ENCODE peak calls at places on chromosomes 5 and 9, in four cellular contexts. V is neural progenitor cell, H is uterus, T is cardiac fibroblast. X is an unnamed sample.

GRCh38 chr5:42057254-42057690 is 132.2 kb downstream of the FBXO4 start:
- DNase-seq in V (peak; percentile 71), H (no peak), T (peak; percentile 43), X (peak; percentile 50)

GRCh38 chr5:132825165-132825823 is 5.2 kb downstream of the SHROOM1 start:
- DNase-seq in V (peak; percentile 73), H (no peak), T (no peak), X (peak; percentile 58)

GRCh38 chr5:24141046-24141445 is 503.7 kb downstream of the CDH10 start:
- DNase-seq in V (peak; percentile 6), H (no peak), T (peak; percentile 1), X (no peak)

GRCh38 chr9:136538599-136539426 is 7.0 kb downstream of the NOTCH1 start:
- DNase-seq in V (no peak), H (no peak), T (peak; percentile 49), X (no peak)

GRCh38 chr9:134708672-134709038 is 67.1 kb downstream of the COL5A1 start:
- DNase-seq in V (no peak), H (no peak), T (no peak), X (no peak)

GRCh38 chr9:126459965-126460843 is 133.6 kb downstream of the MVB12B start:
- DNase-seq in V (no peak), H (no peak), T (no peak), X (no peak)

GRCh38 chr9:133063500-133064231 is 1.9 kb downstream of the CEL start:
- DNase-seq in V (no peak), H (no peak), T (no peak), X (no peak)

GRCh38 chr5:139474815-139475791 is 4.3 kb downstream of the SMIM33 start:
- DNase-seq in V (no peak), H (peak; percentile 40), T (peak; percentile 91), X (no peak)

GRCh38 chr5:93596310-93596675 is 13.3 kb downstream of the NR2F1 start:
- DNase-seq in V (peak; percentile 23), H (no peak), T (no peak), X (no peak)

GRCh38 chr9:132585954-132586829 is 3.8 kb downstream of the BARHL1 start:
- DNase-seq in V (peak; percentile 65), H (no peak), T (no peak), X (peak; percentile 38)

GRCh38 chr5:61399679-61400078 is 67.6 kb downstream of the ZSWIM6 start:
- DNase-seq in V (no peak), H (no peak), T (no peak), X (no peak)

GRCh38 chr5:61398440-61398839 is 66.4 kb downstream of the ZSWIM6 start:
- DNase-seq in V (no peak), H (no peak), T (no peak), X (no peak)

GRCh38 chr5:61402970-61403369 is 70.9 kb downstream of the ZSWIM6 start:
- DNase-seq in V (no peak), H (no peak), T (no peak), X (no peak)

GRCh38 chr5:61402244-61402823 is 70.3 kb downstream of the ZSWIM6 start:
- DNase-seq in V (no peak), H (no peak), T (no peak), X (no peak)

GRCh38 chr5:61401726-61402125 is 69.7 kb downstream of the ZSWIM6 start:
- DNase-seq in V (no peak), H (no peak), T (peak; percentile 66), X (no peak)
- TF ChIP-seq CTCF in V (no peak), H (no peak), T (no peak), X (no peak)

DNA sequence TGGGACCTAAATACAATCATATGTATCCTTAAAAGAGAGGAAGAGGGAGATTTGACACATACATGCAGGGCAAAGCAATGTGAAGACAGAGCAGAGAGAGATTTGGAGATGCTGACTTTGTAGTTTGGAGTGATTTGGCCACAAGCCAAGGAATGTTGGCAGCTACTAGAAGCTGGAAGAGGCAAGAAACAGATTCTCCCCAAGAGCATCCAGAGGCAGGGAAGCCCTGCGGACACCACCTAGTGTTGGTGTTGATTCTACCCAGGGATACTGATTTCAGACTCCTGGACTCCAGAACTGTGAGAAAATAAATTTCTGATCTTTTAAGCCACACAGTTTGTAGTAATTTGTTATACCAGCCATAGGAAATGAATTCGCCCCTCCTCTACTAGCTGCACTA is 64.9 kb upstream of the OSMR start:
- DNase-seq in V (no peak), H (peak; percentile 70), T (peak; percentile 95), X (no peak)
- TF ChIP-seq CTCF in V (no peak), H (no peak), T (peak; percentile 59), X (no peak)

GRCh38 chr5:82794876-82795275 is 282.3 kb downstream of the TMEM167A start:
- DNase-seq in V (no peak), H (no peak), T (no peak), X (no peak)

GRCh38 chr5:82802954-82803353 is 274.2 kb downstream of the TMEM167A start:
- DNase-seq in V (no peak), H (no peak), T (no peak), X (no peak)

GRCh38 chr5:82798676-82799075 is 278.5 kb downstream of the TMEM167A start:
- DNase-seq in V (no peak), H (no peak), T (no peak), X (no peak)

GRCh38 chr5:82796643-82797416 is 280.4 kb downstream of the TMEM167A start:
- DNase-seq in V (peak; percentile 28), H (no peak), T (no peak), X (no peak)

DNA sequence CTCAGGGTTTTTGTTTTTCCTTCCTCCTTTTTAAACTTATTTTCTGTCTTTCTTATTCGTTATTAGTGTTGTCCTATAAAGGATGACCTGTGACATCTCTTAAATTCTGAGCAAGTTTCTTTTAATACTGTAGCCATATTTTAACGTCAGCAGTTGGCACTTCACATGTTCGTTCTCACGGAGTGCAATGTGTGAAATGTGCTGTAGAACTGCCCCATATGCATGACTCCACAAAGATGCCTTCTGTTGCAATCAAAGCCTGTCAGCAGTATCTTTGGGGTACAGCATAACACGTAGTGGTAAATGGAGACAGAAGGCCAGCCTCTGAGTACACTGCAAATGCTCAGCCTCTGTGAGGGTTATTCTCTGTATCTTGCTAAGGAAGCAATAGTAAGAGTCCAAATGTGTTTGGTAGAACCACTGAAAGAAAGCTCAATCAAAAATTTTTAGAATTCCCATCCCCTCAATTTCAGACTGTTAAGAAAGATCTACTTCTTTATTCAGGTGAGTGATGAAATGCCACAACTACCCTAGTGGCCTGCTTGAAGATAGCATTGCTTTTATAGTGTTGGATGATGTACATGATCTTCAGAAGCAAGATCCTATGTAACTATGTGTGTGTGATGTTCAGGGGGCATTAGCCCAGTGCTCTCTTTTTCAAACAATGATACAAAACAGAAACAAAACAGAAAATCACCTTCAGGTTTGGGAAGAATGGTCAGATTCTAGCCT is 277.7 kb downstream of the TMEM167A start:
- DNase-seq in V (no peak), H (no peak), T (no peak), X (no peak)
- TF ChIP-seq CTCF in V (peak; percentile 19), H (no peak), T (peak; percentile 13), X (no peak)

GRCh38 chr5:100900796-100901731 is 2.0 kb downstream of the ST8SIA4 start:
- DNase-seq in V (peak; percentile 78), H (peak; percentile 34), T (peak; percentile 63), X (peak; percentile 57)

GRCh38 chr5:100898504-100899346 is 4.4 kb downstream of the ST8SIA4 start:
- DNase-seq in V (no peak), H (no peak), T (no peak), X (no peak)

GRCh38 chr5:100901851-100902341 is 1.2 kb downstream of the ST8SIA4 start:
- DNase-seq in V (peak; percentile 8), H (peak; percentile 42), T (peak; percentile 22), X (no peak)

GRCh38 chr5:100899675-100900074 is 3.4 kb downstream of the ST8SIA4 start:
- DNase-seq in V (no peak), H (no peak), T (no peak), X (no peak)

GRCh38 chr5:100900142-100900795 is 2.8 kb downstream of the ST8SIA4 start:
- DNase-seq in V (peak; percentile 44), H (peak; percentile 21), T (peak; percentile 51), X (peak; percentile 15)
- TF ChIP-seq CTCF in V (peak; percentile 42), H (no peak), T (peak; percentile 22), X (no peak)